ENCODE peak calls at places on chromosomes 16 and 17, in seven cellular contexts. One of them, this sample, is unnamed.

GRCh38 chr16:72042157-72042660 is 12.1 kb upstream of the HP start:
- DNase-seq in activated CD4-positive, alpha-beta memory T cell treated with anti-CD3 and anti-CD28 coated beads, Interleukin-2, amount 10 ng/mL, durations not matched to agents 7 days and 5 days: no peak
- DNase-seq in endodermal cell: no peak
- DNase-seq in lower lobe of right lung: no peak
- DNase-seq in B cell: no peak
- DNase-seq in stomach: no peak
- DNase-seq in WTC11: no peak
- DNase-seq in this sample: peak

GRCh38 chr17:69170377-69170776 is 28.7 kb upstream of the ABCA6 start:
- DNase-seq in activated CD4-positive, alpha-beta memory T cell treated with anti-CD3 and anti-CD28 coated beads, Interleukin-2, amount 10 ng/mL, durations not matched to agents 7 days and 5 days: no peak
- DNase-seq in endodermal cell: no peak
- DNase-seq in lower lobe of right lung: no peak
- DNase-seq in B cell: no peak
- DNase-seq in stomach: no peak
- DNase-seq in WTC11: no peak
- DNase-seq in this sample: no peak

GRCh38 chr17:325270-325976 is 27.2 kb downstream of the RPH3AL start:
- DNase-seq in activated CD4-positive, alpha-beta memory T cell treated with anti-CD3 and anti-CD28 coated beads, Interleukin-2, amount 10 ng/mL, durations not matched to agents 7 days and 5 days: no peak
- DNase-seq in endodermal cell: peak
- DNase-seq in lower lobe of right lung: no peak
- DNase-seq in B cell: no peak
- DNase-seq in stomach: no peak
- DNase-seq in WTC11: no peak
- DNase-seq in this sample: no peak

GRCh38 chr17:65514082-65514481 is 47.4 kb downstream of the AXIN2 start:
- DNase-seq in activated CD4-positive, alpha-beta memory T cell treated with anti-CD3 and anti-CD28 coated beads, Interleukin-2, amount 10 ng/mL, durations not matched to agents 7 days and 5 days: no peak
- DNase-seq in endodermal cell: peak
- DNase-seq in lower lobe of right lung: no peak
- DNase-seq in B cell: no peak
- DNase-seq in stomach: no peak
- DNase-seq in WTC11: no peak
- DNase-seq in this sample: no peak

GRCh38 chr17:44279586-44280344 is 11.8 kb upstream of the SLC4A1 start:
- DNase-seq in activated CD4-positive, alpha-beta memory T cell treated with anti-CD3 and anti-CD28 coated beads, Interleukin-2, amount 10 ng/mL, durations not matched to agents 7 days and 5 days: peak
- DNase-seq in endodermal cell: peak
- DNase-seq in lower lobe of right lung: peak
- DNase-seq in B cell: peak
- DNase-seq in stomach: peak
- DNase-seq in WTC11: peak
- DNase-seq in this sample: peak

GRCh38 chr17:80769936-80770625 is 221.6 kb upstream of the CHMP6 start:
- DNase-seq in activated CD4-positive, alpha-beta memory T cell treated with anti-CD3 and anti-CD28 coated beads, Interleukin-2, amount 10 ng/mL, durations not matched to agents 7 days and 5 days: no peak
- DNase-seq in endodermal cell: peak
- DNase-seq in lower lobe of right lung: no peak
- DNase-seq in B cell: no peak
- DNase-seq in stomach: no peak
- DNase-seq in WTC11: no peak
- DNase-seq in this sample: no peak

GRCh38 chr17:17857496-17857895 is 20.7 kb upstream of the SREBF1 start:
- DNase-seq in activated CD4-positive, alpha-beta memory T cell treated with anti-CD3 and anti-CD28 coated beads, Interleukin-2, amount 10 ng/mL, durations not matched to agents 7 days and 5 days: no peak
- DNase-seq in endodermal cell: peak
- DNase-seq in lower lobe of right lung: no peak
- DNase-seq in B cell: no peak
- DNase-seq in stomach: no peak
- DNase-seq in WTC11: no peak
- DNase-seq in this sample: no peak

GRCh38 chr17:72254808-72255449 is 134.1 kb downstream of the SOX9 start:
- DNase-seq in activated CD4-positive, alpha-beta memory T cell treated with anti-CD3 and anti-CD28 coated beads, Interleukin-2, amount 10 ng/mL, durations not matched to agents 7 days and 5 days: no peak
- DNase-seq in endodermal cell: no peak
- DNase-seq in lower lobe of right lung: no peak
- DNase-seq in B cell: no peak
- DNase-seq in stomach: no peak
- DNase-seq in WTC11: no peak
- DNase-seq in this sample: no peak

GRCh38 chr17:61394630-61395408 is 4.8 kb upstream of the TBX2 start:
- DNase-seq in activated CD4-positive, alpha-beta memory T cell treated with anti-CD3 and anti-CD28 coated beads, Interleukin-2, amount 10 ng/mL, durations not matched to agents 7 days and 5 days: no peak
- DNase-seq in endodermal cell: no peak
- DNase-seq in lower lobe of right lung: peak
- DNase-seq in B cell: no peak
- DNase-seq in stomach: no peak
- DNase-seq in WTC11: no peak
- DNase-seq in this sample: no peak

GRCh38 chr16:85662976-85663830 is 25.6 kb downstream of the GINS2 start:
- DNase-seq in activated CD4-positive, alpha-beta memory T cell treated with anti-CD3 and anti-CD28 coated beads, Interleukin-2, amount 10 ng/mL, durations not matched to agents 7 days and 5 days: no peak
- DNase-seq in endodermal cell: no peak
- DNase-seq in lower lobe of right lung: peak
- DNase-seq in B cell: no peak
- DNase-seq in stomach: no peak
- DNase-seq in WTC11: no peak
- DNase-seq in this sample: no peak

GRCh38 chr16:54290203-54291106 is 3.9 kb upstream of the IRX3 start:
- DNase-seq in activated CD4-positive, alpha-beta memory T cell treated with anti-CD3 and anti-CD28 coated beads, Interleukin-2, amount 10 ng/mL, durations not matched to agents 7 days and 5 days: no peak
- DNase-seq in endodermal cell: peak
- DNase-seq in lower lobe of right lung: no peak
- DNase-seq in B cell: no peak
- DNase-seq in stomach: no peak
- DNase-seq in WTC11: peak
- DNase-seq in this sample: no peak

GRCh38 chr16:8878523-8878911 is 3.6 kb upstream of the LITAFD start:
- DNase-seq in activated CD4-positive, alpha-beta memory T cell treated with anti-CD3 and anti-CD28 coated beads, Interleukin-2, amount 10 ng/mL, durations not matched to agents 7 days and 5 days: no peak
- DNase-seq in endodermal cell: peak
- DNase-seq in lower lobe of right lung: no peak
- DNase-seq in B cell: no peak
- DNase-seq in stomach: no peak
- DNase-seq in WTC11: no peak
- DNase-seq in this sample: no peak

GRCh38 chr17:927611-928461 is 51.7 kb downstream of the NXN start:
- DNase-seq in activated CD4-positive, alpha-beta memory T cell treated with anti-CD3 and anti-CD28 coated beads, Interleukin-2, amount 10 ng/mL, durations not matched to agents 7 days and 5 days: no peak
- DNase-seq in endodermal cell: peak
- DNase-seq in lower lobe of right lung: no peak
- DNase-seq in B cell: no peak
- DNase-seq in stomach: peak
- DNase-seq in WTC11: no peak
- DNase-seq in this sample: no peak

GRCh38 chr17:58229881-58230280 is 8.5 kb upstream of the LPO start:
- DNase-seq in activated CD4-positive, alpha-beta memory T cell treated with anti-CD3 and anti-CD28 coated beads, Interleukin-2, amount 10 ng/mL, durations not matched to agents 7 days and 5 days: no peak
- DNase-seq in endodermal cell: no peak
- DNase-seq in lower lobe of right lung: no peak
- DNase-seq in B cell: no peak
- DNase-seq in stomach: no peak
- DNase-seq in WTC11: no peak
- DNase-seq in this sample: no peak

GRCh38 chr16:29809031-29809747 is 2.8 kb upstream of the PRRT2 start:
- DNase-seq in activated CD4-positive, alpha-beta memory T cell treated with anti-CD3 and anti-CD28 coated beads, Interleukin-2, amount 10 ng/mL, durations not matched to agents 7 days and 5 days: no peak
- DNase-seq in endodermal cell: no peak
- DNase-seq in lower lobe of right lung: no peak
- DNase-seq in B cell: no peak
- DNase-seq in stomach: no peak
- DNase-seq in WTC11: no peak
- DNase-seq in this sample: no peak

GRCh38 chr16:53864819-53865491 is 161.0 kb downstream of the FTO start:
- DNase-seq in activated CD4-positive, alpha-beta memory T cell treated with anti-CD3 and anti-CD28 coated beads, Interleukin-2, amount 10 ng/mL, durations not matched to agents 7 days and 5 days: no peak
- DNase-seq in endodermal cell: no peak
- DNase-seq in lower lobe of right lung: no peak
- DNase-seq in B cell: no peak
- DNase-seq in stomach: no peak
- DNase-seq in WTC11: no peak
- DNase-seq in this sample: no peak

GRCh38 chr16:10736926-10737625 is 6.6 kb upstream of the NUBP1 start:
- DNase-seq in activated CD4-positive, alpha-beta memory T cell treated with anti-CD3 and anti-CD28 coated beads, Interleukin-2, amount 10 ng/mL, durations not matched to agents 7 days and 5 days: peak
- DNase-seq in endodermal cell: peak
- DNase-seq in lower lobe of right lung: no peak
- DNase-seq in B cell: peak
- DNase-seq in stomach: peak
- DNase-seq in WTC11: peak
- DNase-seq in this sample: peak

GRCh38 chr17:40779181-40779909 is 3.0 kb downstream of the KRT27 start:
- DNase-seq in activated CD4-positive, alpha-beta memory T cell treated with anti-CD3 and anti-CD28 coated beads, Interleukin-2, amount 10 ng/mL, durations not matched to agents 7 days and 5 days: no peak
- DNase-seq in endodermal cell: peak
- DNase-seq in lower lobe of right lung: peak
- DNase-seq in B cell: peak
- DNase-seq in stomach: no peak
- DNase-seq in WTC11: peak
- DNase-seq in this sample: peak

GRCh38 chr17:73580311-73580710 is 63.9 kb downstream of the SDK2 start:
- DNase-seq in activated CD4-positive, alpha-beta memory T cell treated with anti-CD3 and anti-CD28 coated beads, Interleukin-2, amount 10 ng/mL, durations not matched to agents 7 days and 5 days: no peak
- DNase-seq in endodermal cell: no peak
- DNase-seq in lower lobe of right lung: no peak
- DNase-seq in B cell: no peak
- DNase-seq in stomach: no peak
- DNase-seq in WTC11: no peak
- DNase-seq in this sample: no peak

GRCh38 chr17:48555616-48556533 is 11.0 kb upstream of the HOXB2 start:
- DNase-seq in activated CD4-positive, alpha-beta memory T cell treated with anti-CD3 and anti-CD28 coated beads, Interleukin-2, amount 10 ng/mL, durations not matched to agents 7 days and 5 days: no peak
- DNase-seq in endodermal cell: peak
- DNase-seq in lower lobe of right lung: no peak
- DNase-seq in B cell: no peak
- DNase-seq in stomach: no peak
- DNase-seq in WTC11: no peak
- DNase-seq in this sample: no peak

GRCh38 chr16:27238591-27238990 is 30.0 kb downstream of the NSMCE1 start:
- DNase-seq in activated CD4-positive, alpha-beta memory T cell treated with anti-CD3 and anti-CD28 coated beads, Interleukin-2, amount 10 ng/mL, durations not matched to agents 7 days and 5 days: no peak
- DNase-seq in endodermal cell: no peak
- DNase-seq in lower lobe of right lung: peak
- DNase-seq in B cell: no peak
- DNase-seq in stomach: no peak
- DNase-seq in WTC11: no peak
- DNase-seq in this sample: no peak

GRCh38 chr17:57455063-57455914 is 199.0 kb downstream of the MSI2 start:
- DNase-seq in activated CD4-positive, alpha-beta memory T cell treated with anti-CD3 and anti-CD28 coated beads, Interleukin-2, amount 10 ng/mL, durations not matched to agents 7 days and 5 days: peak
- DNase-seq in endodermal cell: no peak
- DNase-seq in lower lobe of right lung: no peak
- DNase-seq in B cell: peak
- DNase-seq in stomach: no peak
- DNase-seq in WTC11: no peak
- DNase-seq in this sample: peak